ENCODE peak calls at places on chromosomes 13 and 19, in five cellular contexts. F, M, D, B and Y are unnamed samples.

GRCh38 chr13:95920485-95920884 is 132.7 kb downstream of the UGGT2 start:
- DNase-seq in F (no peak), M (no peak), D (no peak), B (no peak), Y (no peak)

GRCh38 chr13:24050292-24050711 is 110.2 kb upstream of the SPATA13 start:
- DNase-seq in F (no peak), M (no peak), D (peak; percentile 86), B (no peak), Y (no peak)

GRCh38 chr19:45087531-45087930 is 5.4 kb upstream of the PPP1R37 start:
- DNase-seq in F (no peak), M (no peak), D (no peak), B (no peak), Y (no peak)

GRCh38 chr13:99559560-99559959 is 58.3 kb downstream of the TM9SF2 start:
- DNase-seq in F (no peak), M (no peak), D (no peak), B (no peak), Y (no peak)

GRCh38 chr13:114099191-114099590 is 33.2 kb downstream of the RASA3 start:
- DNase-seq in F (no peak), M (peak; percentile 76), D (peak; percentile 93), B (no peak), Y (peak; percentile 71)

GRCh38 chr13:33940898-33941297 is 122.9 kb downstream of the RFC3 start:
- DNase-seq in F (no peak), M (peak; percentile 4), D (peak; percentile 4), B (no peak), Y (no peak)

GRCh38 chr13:23778007-23778687 is 111.1 kb downstream of the MIPEP start:
- DNase-seq in F (no peak), M (no peak), D (peak; percentile 83), B (no peak), Y (no peak)

GRCh38 chr19:15562861-15563260 is 52.2 kb upstream of the CYP4F8 start:
- DNase-seq in F (no peak), M (no peak), D (peak; percentile 4), B (no peak), Y (no peak)

GRCh38 chr19:29084266-29084665 is 128.7 kb downstream of the UQCRFS1 start:
- DNase-seq in F (no peak), M (peak; percentile 57), D (no peak), B (no peak), Y (peak; percentile 53)

GRCh38 chr13:57629391-57629804 is 2.1 kb upstream of the PCDH17 start:
- DNase-seq in F (no peak), M (no peak), D (no peak), B (no peak), Y (no peak)

GRCh38 chr13:60396783-60397692 is at the start of gene TDRD3:
- DNase-seq in F (peak; percentile 59), M (peak; percentile 88), D (peak; percentile 82), B (peak; percentile 65), Y (peak; percentile 67)

GRCh38 chr19:48812094-48812929 is 1.5 kb upstream of the BCAT2 start:
- DNase-seq in F (no peak), M (peak; percentile 53), D (peak; percentile 13), B (no peak), Y (peak; percentile 95)

GRCh38 chr19:30293051-30293785 is 79.0 kb upstream of the ZNF536 start:
- DNase-seq in F (no peak), M (no peak), D (no peak), B (no peak), Y (no peak)

GRCh38 chr13:97640236-97640635 is 206.3 kb downstream of the RAP2A start:
- DNase-seq in F (no peak), M (no peak), D (no peak), B (no peak), Y (no peak)

GRCh38 chr19:49335784-49336481 is 727 bp downstream of the CD37 start:
- DNase-seq in F (no peak), M (no peak), D (no peak), B (no peak), Y (no peak)

GRCh38 chr19:45303269-45304060 is 19.2 kb downstream of the CKM start:
- DNase-seq in F (no peak), M (no peak), D (no peak), B (no peak), Y (no peak)

GRCh38 chr19:41646589-41647204 is 19.8 kb upstream of the CEACAM4 start:
- DNase-seq in F (no peak), M (peak; percentile 43), D (no peak), B (no peak), Y (peak; percentile 55)

GRCh38 chr19:5050905-5051304 is 82.0 kb downstream of the KDM4B start:
- DNase-seq in F (no peak), M (no peak), D (no peak), B (no peak), Y (no peak)

GRCh38 chr13:37488682-37489081 is 109.9 kb downstream of the POSTN start:
- DNase-seq in F (no peak), M (no peak), D (peak; percentile 62), B (no peak), Y (no peak)

GRCh38 chr19:47406711-47407416 is 12.5 kb downstream of the MEIS3 start:
- DNase-seq in F (no peak), M (no peak), D (no peak), B (no peak), Y (peak; percentile 81)

GRCh38 chr19:15702590-15702930 is 25.3 kb upstream of the OR10H2 start:
- DNase-seq in F (no peak), M (peak; percentile 44), D (no peak), B (no peak), Y (peak; percentile 19)

GRCh38 chr19:46283771-46284170 is 13.1 kb upstream of the HIF3A start:
- DNase-seq in F (no peak), M (no peak), D (no peak), B (no peak), Y (no peak)

GRCh38 chr19:41265376-41266153 is 1.4 kb downstream of the HNRNPUL1 start:
- DNase-seq in F (no peak), M (peak; percentile 37), D (peak; percentile 37), B (no peak), Y (peak; percentile 20)

GRCh38 chr19:33750587-33751385 is 45.9 kb upstream of the KCTD15 start:
- DNase-seq in F (no peak), M (no peak), D (no peak), B (no peak), Y (no peak)
- TF ChIP-seq RFX5 in F (no peak), M (no peak), D (no peak), B (no peak), Y (no peak)

DNA sequence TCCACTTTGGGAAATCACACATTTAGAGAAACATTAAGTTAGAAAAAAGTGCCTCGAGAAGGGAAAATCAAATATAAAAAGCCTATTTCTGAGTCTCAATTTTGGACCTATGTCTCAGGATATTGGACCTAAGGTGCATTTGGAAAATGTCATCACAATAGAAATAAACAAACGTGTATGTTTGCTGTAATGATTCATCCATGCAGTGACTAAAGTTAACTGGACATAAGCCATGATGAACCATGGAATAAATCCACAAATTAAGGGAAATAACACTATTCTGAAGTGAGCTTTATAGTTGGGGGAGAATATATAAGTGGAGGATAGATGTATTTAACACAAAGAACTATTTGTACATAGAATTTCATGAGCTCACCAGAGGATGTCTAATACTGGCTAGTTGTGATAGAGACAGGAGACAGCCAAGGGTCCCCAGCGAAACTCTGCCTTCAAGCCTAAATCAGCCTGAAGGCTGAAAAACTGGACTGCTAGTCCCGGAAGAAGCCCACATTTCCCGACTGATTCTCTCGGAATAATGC is 963.3 kb upstream of the SPRY2 start:
- DNase-seq in F (no peak), M (no peak), D (no peak), B (no peak), Y (no peak)
- TF ChIP-seq RFX5 in F (no peak), M (no peak), D (no peak), B (no peak), Y (no peak)

GRCh38 chr19:17797397-17798201 is 2.7 kb downstream of the B3GNT3 start:
- DNase-seq in F (no peak), M (peak; percentile 84), D (no peak), B (no peak), Y (no peak)
- TF ChIP-seq RFX5 in F (no peak), M (no peak), D (no peak), B (no peak), Y (no peak)

GRCh38 chr19:2392366-2392765 is 32.3 kb downstream of the TMPRSS9 start:
- DNase-seq in F (no peak), M (no peak), D (no peak), B (no peak), Y (no peak)

GRCh38 chr19:2394669-2395292 is 32.6 kb downstream of the TIMM13 start:
- DNase-seq in F (peak; percentile 38), M (no peak), D (no peak), B (no peak), Y (no peak)

GRCh38 chr19:2391118-2391725 is 31.2 kb downstream of the TMPRSS9 start:
- DNase-seq in F (peak; percentile 21), M (peak; percentile 79), D (peak; percentile 78), B (no peak), Y (peak; percentile 59)

GRCh38 chr19:2389594-2389993 is 29.5 kb downstream of the TMPRSS9 start:
- DNase-seq in F (no peak), M (no peak), D (no peak), B (no peak), Y (no peak)

GRCh38 chr19:2394054-2394668 is 33.2 kb downstream of the TIMM13 start:
- DNase-seq in F (peak; percentile 38), M (no peak), D (no peak), B (no peak), Y (no peak)
- TF ChIP-seq RFX5 in F (no peak), M (no peak), D (no peak), B (no peak), Y (no peak)